ENCODE peak calls at places on chromosome 7, in six cellular contexts. W is GM10248, D is GM12865, R is heart left ventricle, P is heart right ventricle, A is A549. L is an unnamed sample.

GRCh38 chr7:23616593-23616992 is 19.4 kb downstream of the CCDC126 start:
- DNase-seq in W (no peak), D (no peak), R (no peak), P (no peak), A (peak; percentile 5), L (no peak)

GRCh38 chr7:95470452-95470851 is 15.3 kb upstream of the ASB4 start:
- DNase-seq in W (peak; percentile 45), D (peak; percentile 67), R (no peak), P (peak; percentile 9), A (peak; percentile 83), L (no peak)

GRCh38 chr7:96179341-96179740 is 142.6 kb downstream of the SLC25A13 start:
- DNase-seq in W (no peak), D (no peak), R (no peak), P (no peak), A (no peak), L (no peak)

GRCh38 chr7:154406312-154406711 is 354.1 kb downstream of the DPP6 start:
- DNase-seq in W (no peak), D (no peak), R (no peak), P (no peak), A (no peak), L (no peak)

GRCh38 chr7:133562617-133563016 is 309.7 kb downstream of the EXOC4 start:
- DNase-seq in W (no peak), D (no peak), R (no peak), P (no peak), A (no peak), L (no peak)

GRCh38 chr7:44046321-44047061 is 2.0 kb downstream of the DBNL start:
- DNase-seq in W (no peak), D (peak; percentile 82), R (no peak), P (no peak), A (no peak), L (no peak)

GRCh38 chr7:142030294-142030693 is 34.6 kb downstream of the MGAM start:
- DNase-seq in W (no peak), D (no peak), R (no peak), P (no peak), A (peak; percentile 37), L (no peak)

GRCh38 chr7:139360948-139361307 is 1.2 kb downstream of the LUC7L2 start:
- DNase-seq in W (no peak), D (no peak), R (no peak), P (no peak), A (no peak), L (no peak)

GRCh38 chr7:95004618-95005282 is 97.4 kb downstream of the PPP1R9A start:
- DNase-seq in W (no peak), D (no peak), R (peak; percentile 28), P (peak; percentile 38), A (peak; percentile 44), L (no peak)

GRCh38 chr7:7164590-7164989 is 17.8 kb upstream of the C1GALT1 start:
- DNase-seq in W (no peak), D (no peak), R (no peak), P (no peak), A (no peak), L (no peak)

GRCh38 chr7:87152897-87153641 is 816 bp downstream of the DMTF1 start:
- DNase-seq in W (peak; percentile 28), D (no peak), R (peak; percentile 18), P (peak; percentile 25), A (peak; percentile 7), L (peak; percentile 39)

GRCh38 chr7:100626530-100627237 is 14.3 kb downstream of the MOSPD3 start:
- DNase-seq in W (peak; percentile 97), D (peak; percentile 89), R (peak; percentile 78), P (peak; percentile 77), A (peak; percentile 85), L (peak; percentile 57)

GRCh38 chr7:80637453-80637852 is 989 bp upstream of the CD36 start:
- DNase-seq in W (no peak), D (no peak), R (no peak), P (no peak), A (no peak), L (no peak)

GRCh38 chr7:36600314-36600682 is 124.0 kb downstream of the AOAH start:
- DNase-seq in W (no peak), D (no peak), R (no peak), P (no peak), A (no peak), L (no peak)

GRCh38 chr7:71705901-71706300 is 574.0 kb downstream of the GALNT17 start:
- DNase-seq in W (no peak), D (no peak), R (no peak), P (no peak), A (no peak), L (no peak)

GRCh38 chr7:46909601-46910051 is 672.3 kb downstream of the TNS3 start:
- DNase-seq in W (no peak), D (no peak), R (no peak), P (no peak), A (no peak), L (no peak)

GRCh38 chr7:45130910-45131309 is 19.4 kb upstream of the TBRG4 start:
- DNase-seq in W (no peak), D (no peak), R (no peak), P (no peak), A (no peak), L (no peak)

DNA sequence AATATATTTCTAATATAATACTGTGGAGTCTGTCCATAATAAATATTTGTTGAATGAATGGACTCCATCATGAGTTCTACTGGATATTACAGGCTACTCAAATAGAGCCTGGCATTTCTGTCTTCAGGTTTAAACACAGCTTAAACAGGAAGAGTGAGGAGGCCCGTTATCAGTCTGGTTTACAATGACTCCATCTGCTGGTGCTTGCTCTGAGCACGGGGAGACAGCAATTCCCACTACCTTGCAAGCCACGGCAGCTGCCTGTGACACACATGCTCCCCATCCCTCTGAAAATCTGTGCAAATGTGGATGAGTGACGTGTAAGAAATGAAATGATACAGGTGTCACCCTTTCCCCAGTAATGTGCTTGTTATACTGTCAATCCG is 293.5 kb upstream of the IMMP2L start:
- DNase-seq in W (no peak), D (no peak), R (no peak), P (no peak), A (peak; percentile 17), L (no peak)
- TF ChIP-seq CTCF in W (no peak), D (no peak), R (no peak), P (no peak), A (no peak), L (no peak)

DNA sequence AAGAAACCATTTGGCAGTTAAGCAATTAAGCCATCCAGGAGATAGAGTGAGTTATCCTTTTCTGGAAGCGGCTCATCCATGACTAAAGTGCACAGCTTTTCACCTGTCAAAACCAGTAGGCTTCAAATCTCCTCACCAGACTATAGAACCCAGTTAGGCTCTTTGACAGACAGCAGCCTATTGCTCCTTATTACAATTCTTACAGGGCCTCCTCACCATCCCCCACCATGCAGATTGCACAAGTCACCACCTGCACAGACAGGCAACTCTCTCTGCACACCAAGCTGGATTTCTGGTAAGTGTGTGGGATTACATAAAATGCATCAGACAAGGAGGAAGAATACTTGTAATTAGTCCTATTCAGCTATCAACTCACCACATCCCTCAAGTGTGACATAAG is 301.6 kb downstream of the SNX13 start:
- DNase-seq in W (no peak), D (no peak), R (no peak), P (no peak), A (no peak), L (no peak)
- TF ChIP-seq CTCF in W (no peak), D (no peak), R (no peak), P (no peak), A (no peak), L (no peak)

GRCh38 chr7:157397751-157398691 is 61.2 kb downstream of the DNAJB6 start:
- DNase-seq in W (no peak), D (no peak), R (peak; percentile 61), P (peak; percentile 62), A (peak; percentile 70), L (no peak)
- TF ChIP-seq CTCF in W (peak; percentile 20), D (peak; percentile 8), R (peak; percentile 15), P (peak; percentile 49), A (peak; percentile 76), L (peak; percentile 17)

GRCh38 chr7:88401009-88401623 is 94.4 kb upstream of the STEAP4 start:
- DNase-seq in W (no peak), D (peak; percentile 37), R (no peak), P (no peak), A (peak; percentile 22), L (no peak)
- TF ChIP-seq CTCF in W (peak; percentile 26), D (peak; percentile 55), R (peak; percentile 21), P (peak; percentile 54), A (peak; percentile 38), L (no peak)

DNA sequence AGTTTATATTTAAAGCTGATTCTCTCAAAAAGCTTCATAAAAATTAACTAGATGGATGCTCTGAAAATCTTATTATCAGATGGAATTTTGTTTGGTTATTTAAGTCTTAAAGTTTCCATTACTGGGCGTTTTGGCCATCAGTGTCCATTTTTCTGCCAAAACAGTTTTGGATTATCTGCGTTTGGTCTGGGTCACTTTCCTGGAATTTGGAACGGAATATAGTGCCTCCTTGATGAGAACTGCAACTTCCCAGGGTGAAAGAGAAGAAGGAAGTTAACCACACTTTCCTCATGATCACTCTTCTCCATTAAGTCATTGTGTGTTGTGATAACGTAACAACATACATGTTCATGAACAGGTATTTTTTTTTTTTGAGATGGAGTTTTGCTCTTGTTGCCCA is 764.8 kb upstream of the AUTS2 start:
- DNase-seq in W (no peak), D (no peak), R (no peak), P (no peak), A (no peak), L (no peak)
- TF ChIP-seq CTCF in W (no peak), D (no peak), R (no peak), P (no peak), A (no peak), L (no peak)

DNA sequence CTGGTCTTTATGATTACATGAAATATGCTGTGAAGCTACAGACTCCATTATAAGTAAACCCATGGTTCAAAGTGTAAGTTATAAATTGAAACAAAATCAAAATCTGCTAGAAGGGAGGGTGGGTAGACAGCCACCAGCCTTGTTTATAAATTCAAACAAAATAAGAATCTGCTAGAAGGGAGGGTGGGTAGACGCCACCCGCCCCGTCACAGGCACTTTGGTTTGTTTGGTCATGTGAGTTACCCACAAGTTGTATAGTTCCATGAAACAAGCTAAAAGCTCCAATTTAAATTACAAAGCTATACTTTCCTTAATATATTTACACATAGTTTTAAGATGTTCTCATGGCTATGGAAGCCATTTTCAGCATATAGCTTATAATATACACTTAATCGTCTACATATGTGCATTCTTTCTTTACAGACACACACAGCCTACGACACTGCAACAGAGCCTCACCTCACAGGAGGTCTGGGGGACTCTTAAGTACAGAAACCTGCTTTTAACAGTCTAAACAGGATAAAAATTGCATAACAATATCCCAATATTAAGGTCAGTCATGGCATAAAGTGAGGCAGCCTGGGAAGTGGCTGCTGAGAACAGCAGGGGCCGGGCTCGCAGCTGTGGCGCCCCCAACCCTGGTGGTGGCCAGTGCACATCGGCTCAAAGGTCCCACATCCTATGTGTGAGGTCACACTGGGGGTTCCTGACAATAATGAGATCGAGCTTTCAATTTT is 28.0 kb upstream of the NCAPG2 start:
- DNase-seq in W (no peak), D (no peak), R (no peak), P (no peak), A (no peak), L (no peak)
- TF ChIP-seq CTCF in W (no peak), D (no peak), R (no peak), P (no peak), A (no peak), L (no peak)

GRCh38 chr7:128033246-128033645 is 2.0 kb upstream of the LRRC4 start:
- DNase-seq in W (no peak), D (no peak), R (no peak), P (no peak), A (no peak), L (no peak)
- TF ChIP-seq CTCF in W (no peak), D (no peak), R (no peak), P (no peak), A (no peak), L (no peak)

GRCh38 chr7:13742719-13743640 is 246.5 kb downstream of the ETV1 start:
- DNase-seq in W (no peak), D (peak; percentile 5), R (peak; percentile 16), P (peak; percentile 18), A (peak; percentile 45), L (peak; percentile 11)
- TF ChIP-seq CTCF in W (peak; percentile 38), D (peak; percentile 6), R (peak; percentile 25), P (peak; percentile 50), A (peak; percentile 23), L (peak; percentile 30)